ENCODE peak calls at places on chromosome 3, in seven cellular contexts. One of them, this sample, is unnamed.
A peak's percentile ranks its signal among the peaks of the same experiment; 100 is the strongest.

GRCh38 chr3:119819806-119820205 is 37.9 kb downstream of the NR1I2 start:
- DNase-seq in spleen: no peak
- DNase-seq in uterus: no peak
- DNase-seq in keratinocyte: no peak
- DNase-seq in activated T-cell treated with anti-CD3 and anti-CD28 coated beads for 1 hour: no peak
- DNase-seq in cardiac septum: no peak
- DNase-seq in LHCN-M2: no peak
- DNase-seq in this sample: no peak

GRCh38 chr3:9036327-9037112 is 73.2 kb upstream of the RAD18 start:
- DNase-seq in spleen: no peak
- DNase-seq in uterus: peak; percentile 84
- DNase-seq in keratinocyte: no peak
- DNase-seq in activated T-cell treated with anti-CD3 and anti-CD28 coated beads for 1 hour: no peak
- DNase-seq in cardiac septum: no peak
- DNase-seq in LHCN-M2: peak; percentile 79
- DNase-seq in this sample: no peak

GRCh38 chr3:113218011-113218678 is 6.8 kb downstream of the BOC start:
- DNase-seq in spleen: no peak
- DNase-seq in uterus: no peak
- DNase-seq in keratinocyte: no peak
- DNase-seq in activated T-cell treated with anti-CD3 and anti-CD28 coated beads for 1 hour: no peak
- DNase-seq in cardiac septum: no peak
- DNase-seq in LHCN-M2: no peak
- DNase-seq in this sample: no peak

GRCh38 chr3:54309601-54310000 is 187.2 kb downstream of the CACNA2D3 start:
- DNase-seq in spleen: no peak
- DNase-seq in uterus: no peak
- DNase-seq in keratinocyte: no peak
- DNase-seq in activated T-cell treated with anti-CD3 and anti-CD28 coated beads for 1 hour: no peak
- DNase-seq in cardiac septum: no peak
- DNase-seq in LHCN-M2: no peak
- DNase-seq in this sample: no peak

GRCh38 chr3:18951333-18951732 is 197.0 kb upstream of the KCNH8 start:
- DNase-seq in spleen: no peak
- DNase-seq in uterus: no peak
- DNase-seq in keratinocyte: no peak
- DNase-seq in activated T-cell treated with anti-CD3 and anti-CD28 coated beads for 1 hour: no peak
- DNase-seq in cardiac septum: no peak
- DNase-seq in LHCN-M2: no peak
- DNase-seq in this sample: no peak

GRCh38 chr3:65083240-65083639 is 395.4 kb upstream of the ADAMTS9 start:
- DNase-seq in spleen: no peak
- DNase-seq in uterus: no peak
- DNase-seq in keratinocyte: no peak
- DNase-seq in activated T-cell treated with anti-CD3 and anti-CD28 coated beads for 1 hour: no peak
- DNase-seq in cardiac septum: no peak
- DNase-seq in LHCN-M2: no peak
- DNase-seq in this sample: no peak

GRCh38 chr3:12638105-12638504 is 25.8 kb downstream of the RAF1 start:
- DNase-seq in spleen: no peak
- DNase-seq in uterus: no peak
- DNase-seq in keratinocyte: no peak
- DNase-seq in activated T-cell treated with anti-CD3 and anti-CD28 coated beads for 1 hour: no peak
- DNase-seq in cardiac septum: no peak
- DNase-seq in LHCN-M2: peak; percentile 70
- DNase-seq in this sample: no peak

GRCh38 chr3:196502775-196503181 is 790 bp downstream of the RNF168 start:
- DNase-seq in spleen: peak; percentile 85
- DNase-seq in uterus: peak; percentile 55
- DNase-seq in keratinocyte: no peak
- DNase-seq in activated T-cell treated with anti-CD3 and anti-CD28 coated beads for 1 hour: peak; percentile 33
- DNase-seq in cardiac septum: peak; percentile 80
- DNase-seq in LHCN-M2: peak; percentile 84
- DNase-seq in this sample: peak; percentile 86

GRCh38 chr3:65952842-65953241 is 85.9 kb downstream of the MAGI1 start:
- DNase-seq in spleen: no peak
- DNase-seq in uterus: no peak
- DNase-seq in keratinocyte: no peak
- DNase-seq in activated T-cell treated with anti-CD3 and anti-CD28 coated beads for 1 hour: no peak
- DNase-seq in cardiac septum: no peak
- DNase-seq in LHCN-M2: no peak
- DNase-seq in this sample: no peak

GRCh38 chr3:151630938-151631417 is 102.7 kb upstream of the AADACL2 start:
- DNase-seq in spleen: no peak
- DNase-seq in uterus: peak; percentile 12
- DNase-seq in keratinocyte: no peak
- DNase-seq in activated T-cell treated with anti-CD3 and anti-CD28 coated beads for 1 hour: no peak
- DNase-seq in cardiac septum: no peak
- DNase-seq in LHCN-M2: peak; percentile 36
- DNase-seq in this sample: no peak

GRCh38 chr3:115836944-115837343 is 213.6 kb downstream of the GAP43 start:
- DNase-seq in spleen: no peak
- DNase-seq in uterus: no peak
- DNase-seq in keratinocyte: no peak
- DNase-seq in activated T-cell treated with anti-CD3 and anti-CD28 coated beads for 1 hour: no peak
- DNase-seq in cardiac septum: no peak
- DNase-seq in LHCN-M2: peak; percentile 22
- DNase-seq in this sample: peak; percentile 50

GRCh38 chr3:30356901-30357753 is 249.3 kb upstream of the TGFBR2 start:
- DNase-seq in spleen: peak; percentile 35
- DNase-seq in uterus: no peak
- DNase-seq in keratinocyte: peak; percentile 56
- DNase-seq in activated T-cell treated with anti-CD3 and anti-CD28 coated beads for 1 hour: no peak
- DNase-seq in cardiac septum: no peak
- DNase-seq in LHCN-M2: peak; percentile 58
- DNase-seq in this sample: peak; percentile 32

GRCh38 chr3:127985655-127986225 is 66.5 kb upstream of the SEC61A1 start:
- DNase-seq in spleen: no peak
- DNase-seq in uterus: no peak
- DNase-seq in keratinocyte: no peak
- DNase-seq in activated T-cell treated with anti-CD3 and anti-CD28 coated beads for 1 hour: no peak
- DNase-seq in cardiac septum: no peak
- DNase-seq in LHCN-M2: no peak
- DNase-seq in this sample: no peak

GRCh38 chr3:12990781-12991480 is 82.3 kb downstream of the IQSEC1 start:
- DNase-seq in spleen: peak; percentile 65
- DNase-seq in uterus: no peak
- DNase-seq in keratinocyte: no peak
- DNase-seq in activated T-cell treated with anti-CD3 and anti-CD28 coated beads for 1 hour: no peak
- DNase-seq in cardiac septum: peak; percentile 63
- DNase-seq in LHCN-M2: peak; percentile 49
- DNase-seq in this sample: peak; percentile 80

GRCh38 chr3:52859686-52860423 is 25.0 kb upstream of the MUSTN1 start:
- DNase-seq in spleen: peak; percentile 2
- DNase-seq in uterus: no peak
- DNase-seq in keratinocyte: no peak
- DNase-seq in activated T-cell treated with anti-CD3 and anti-CD28 coated beads for 1 hour: no peak
- DNase-seq in cardiac septum: no peak
- DNase-seq in LHCN-M2: no peak
- DNase-seq in this sample: no peak

GRCh38 chr3:88034463-88034862 is 24.3 kb downstream of the CGGBP1 start:
- DNase-seq in spleen: no peak
- DNase-seq in uterus: no peak
- DNase-seq in keratinocyte: no peak
- DNase-seq in activated T-cell treated with anti-CD3 and anti-CD28 coated beads for 1 hour: no peak
- DNase-seq in cardiac septum: no peak
- DNase-seq in LHCN-M2: no peak
- DNase-seq in this sample: no peak

GRCh38 chr3:184559336-184559735 is 2.2 kb upstream of the EPHB3 start:
- DNase-seq in spleen: peak; percentile 62
- DNase-seq in uterus: no peak
- DNase-seq in keratinocyte: no peak
- DNase-seq in activated T-cell treated with anti-CD3 and anti-CD28 coated beads for 1 hour: no peak
- DNase-seq in cardiac septum: no peak
- DNase-seq in LHCN-M2: no peak
- DNase-seq in this sample: no peak

GRCh38 chr3:127589600-127590281 is 792 bp downstream of the TPRA1 start:
- DNase-seq in spleen: peak; percentile 93
- DNase-seq in uterus: no peak
- DNase-seq in keratinocyte: no peak
- DNase-seq in activated T-cell treated with anti-CD3 and anti-CD28 coated beads for 1 hour: no peak
- DNase-seq in cardiac septum: no peak
- DNase-seq in LHCN-M2: no peak
- DNase-seq in this sample: no peak

GRCh38 chr3:177337548-177338331 is 140.5 kb upstream of the TBL1XR1 start:
- DNase-seq in spleen: no peak
- DNase-seq in uterus: no peak
- DNase-seq in keratinocyte: no peak
- DNase-seq in activated T-cell treated with anti-CD3 and anti-CD28 coated beads for 1 hour: no peak
- DNase-seq in cardiac septum: no peak
- DNase-seq in LHCN-M2: peak; percentile 89
- DNase-seq in this sample: peak; percentile 55

GRCh38 chr3:126746395-126747177 is 42.5 kb downstream of the CHCHD6 start:
- DNase-seq in spleen: no peak
- DNase-seq in uterus: no peak
- DNase-seq in keratinocyte: no peak
- DNase-seq in activated T-cell treated with anti-CD3 and anti-CD28 coated beads for 1 hour: no peak
- DNase-seq in cardiac septum: peak; percentile 84
- DNase-seq in LHCN-M2: peak; percentile 35
- DNase-seq in this sample: peak; percentile 4

GRCh38 chr3:18946524-18946923 is 201.8 kb upstream of the KCNH8 start:
- DNase-seq in spleen: no peak
- DNase-seq in uterus: no peak
- DNase-seq in keratinocyte: no peak
- DNase-seq in activated T-cell treated with anti-CD3 and anti-CD28 coated beads for 1 hour: no peak
- DNase-seq in cardiac septum: no peak
- DNase-seq in LHCN-M2: no peak
- DNase-seq in this sample: no peak

GRCh38 chr3:138850151-138850550 is 15.4 kb upstream of the PIK3CB start:
- DNase-seq in spleen: peak; percentile 23
- DNase-seq in uterus: no peak
- DNase-seq in keratinocyte: no peak
- DNase-seq in activated T-cell treated with anti-CD3 and anti-CD28 coated beads for 1 hour: no peak
- DNase-seq in cardiac septum: no peak
- DNase-seq in LHCN-M2: no peak
- DNase-seq in this sample: no peak

GRCh38 chr3:43861635-43862034 is 170.9 kb downstream of the ABHD5 start:
- DNase-seq in spleen: peak; percentile 19
- DNase-seq in uterus: no peak
- DNase-seq in keratinocyte: no peak
- DNase-seq in activated T-cell treated with anti-CD3 and anti-CD28 coated beads for 1 hour: no peak
- DNase-seq in cardiac septum: no peak
- DNase-seq in LHCN-M2: no peak
- DNase-seq in this sample: no peak

GRCh38 chr3:57731311-57731710 is 24.8 kb upstream of the SLMAP start:
- DNase-seq in spleen: no peak
- DNase-seq in uterus: no peak
- DNase-seq in keratinocyte: no peak
- DNase-seq in activated T-cell treated with anti-CD3 and anti-CD28 coated beads for 1 hour: no peak
- DNase-seq in cardiac septum: no peak
- DNase-seq in LHCN-M2: no peak
- DNase-seq in this sample: peak; percentile 3

GRCh38 chr3:176767385-176767784 is 429.9 kb downstream of the TBL1XR1 start:
- DNase-seq in spleen: no peak
- DNase-seq in uterus: no peak
- DNase-seq in keratinocyte: peak; percentile 85
- DNase-seq in activated T-cell treated with anti-CD3 and anti-CD28 coated beads for 1 hour: no peak
- DNase-seq in cardiac septum: no peak
- DNase-seq in LHCN-M2: peak; percentile 20
- DNase-seq in this sample: no peak

GRCh38 chr3:159929181-159929893 is 59.3 kb upstream of the IL12A start:
- DNase-seq in spleen: no peak
- DNase-seq in uterus: no peak
- DNase-seq in keratinocyte: no peak
- DNase-seq in activated T-cell treated with anti-CD3 and anti-CD28 coated beads for 1 hour: no peak
- DNase-seq in cardiac septum: no peak
- DNase-seq in LHCN-M2: peak; percentile 90
- DNase-seq in this sample: peak; percentile 86

GRCh38 chr3:123586966-123587365 is 2.1 kb upstream of the HACD2 start:
- DNase-seq in spleen: no peak
- DNase-seq in uterus: no peak
- DNase-seq in keratinocyte: no peak
- DNase-seq in activated T-cell treated with anti-CD3 and anti-CD28 coated beads for 1 hour: no peak
- DNase-seq in cardiac septum: no peak
- DNase-seq in LHCN-M2: no peak
- DNase-seq in this sample: peak; percentile 88

GRCh38 chr3:135310317-135310716 is 515.3 kb downstream of the EPHB1 start:
- DNase-seq in spleen: no peak
- DNase-seq in uterus: no peak
- DNase-seq in keratinocyte: no peak
- DNase-seq in activated T-cell treated with anti-CD3 and anti-CD28 coated beads for 1 hour: no peak
- DNase-seq in cardiac septum: no peak
- DNase-seq in LHCN-M2: no peak
- DNase-seq in this sample: no peak

GRCh38 chr3:180059351-180059750 is 22.6 kb upstream of the PEX5L start:
- DNase-seq in spleen: no peak
- DNase-seq in uterus: no peak
- DNase-seq in keratinocyte: no peak
- DNase-seq in activated T-cell treated with anti-CD3 and anti-CD28 coated beads for 1 hour: no peak
- DNase-seq in cardiac septum: no peak
- DNase-seq in LHCN-M2: peak; percentile 2
- DNase-seq in this sample: peak; percentile 63

GRCh38 chr3:21913791-21914190 is 162.8 kb upstream of the ZNF385D start:
- DNase-seq in spleen: no peak
- DNase-seq in uterus: no peak
- DNase-seq in keratinocyte: no peak
- DNase-seq in activated T-cell treated with anti-CD3 and anti-CD28 coated beads for 1 hour: no peak
- DNase-seq in cardiac septum: no peak
- DNase-seq in LHCN-M2: peak; percentile 74
- DNase-seq in this sample: peak; percentile 66

GRCh38 chr3:63585927-63586326 is 66.5 kb upstream of the SNTN start:
- DNase-seq in spleen: no peak
- DNase-seq in uterus: no peak
- DNase-seq in keratinocyte: no peak
- DNase-seq in activated T-cell treated with anti-CD3 and anti-CD28 coated beads for 1 hour: no peak
- DNase-seq in cardiac septum: no peak
- DNase-seq in LHCN-M2: no peak
- DNase-seq in this sample: no peak

GRCh38 chr3:18194431-18194830 is 230.7 kb downstream of the SATB1 start:
- DNase-seq in spleen: no peak
- DNase-seq in uterus: no peak
- DNase-seq in keratinocyte: no peak
- DNase-seq in activated T-cell treated with anti-CD3 and anti-CD28 coated beads for 1 hour: no peak
- DNase-seq in cardiac septum: no peak
- DNase-seq in LHCN-M2: peak; percentile 22
- DNase-seq in this sample: no peak